ENCODE peak calls at places on chromosomes 6 and 20, in nine cellular contexts. R is HCT116, D is GM23338, H is SK-N-SH, O is neural progenitor cell, G is GM23248, U is PC-3, M is OCI-LY7, C is MM.1S. T is an unnamed sample.

GRCh38 chr20:10453241-10453640 is 18.1 kb downstream of the SLX4IP start:
- DNase-seq in R (no peak), D (no peak), H (no peak), O (no peak), G (no peak), U (no peak), M (peak; percentile 67), C (peak; percentile 78), T (no peak)

GRCh38 chr6:148466158-148466557 is 123.5 kb downstream of the SASH1 start:
- DNase-seq in R (no peak), D (no peak), H (no peak), O (no peak), G (peak; percentile 20), U (no peak), M (no peak), C (no peak), T (no peak)

GRCh38 chr20:38023181-38024085 is 9.8 kb downstream of the TTI1 start:
- DNase-seq in R (no peak), D (no peak), H (no peak), O (no peak), G (peak; percentile 45), U (peak; percentile 61), M (no peak), C (no peak), T (peak; percentile 14)

GRCh38 chr6:44960898-44961297 is 367.2 kb upstream of the RUNX2 start:
- DNase-seq in R (peak; percentile 23), D (no peak), H (no peak), O (no peak), G (peak; percentile 22), U (peak; percentile 40), M (no peak), C (peak; percentile 39), T (peak; percentile 6)

GRCh38 chr6:126055449-126055848 is 69.1 kb downstream of the TRMT11 start:
- DNase-seq in R (no peak), D (no peak), H (no peak), O (no peak), G (no peak), U (no peak), M (no peak), C (no peak), T (no peak)

GRCh38 chr20:58088105-58088504 is 140.3 kb downstream of the ANKRD60 start:
- DNase-seq in R (no peak), D (no peak), H (no peak), O (no peak), G (no peak), U (no peak), M (no peak), C (no peak), T (no peak)

GRCh38 chr6:82364087-82365010 is 732 bp downstream of the TPBG start:
- DNase-seq in R (peak; percentile 54), D (peak; percentile 79), H (peak; percentile 71), O (peak; percentile 84), G (peak; percentile 85), U (peak; percentile 68), M (no peak), C (no peak), T (peak; percentile 72)

GRCh38 chr6:31055401-31055800 is 45.1 kb downstream of the MUC22 start:
- DNase-seq in R (no peak), D (no peak), H (no peak), O (no peak), G (no peak), U (no peak), M (no peak), C (no peak), T (no peak)

GRCh38 chr6:29603456-29603855 is 18.5 kb downstream of the OR2H2 start:
- DNase-seq in R (no peak), D (no peak), H (no peak), O (no peak), G (no peak), U (no peak), M (no peak), C (no peak), T (no peak)

GRCh38 chr20:16801919-16802651 is 53.9 kb downstream of the OTOR start:
- DNase-seq in R (peak; percentile 56), D (peak; percentile 85), H (peak; percentile 48), O (peak; percentile 77), G (peak; percentile 60), U (peak; percentile 85), M (peak; percentile 60), C (peak; percentile 53), T (peak; percentile 80)

GRCh38 chr6:140230282-140230681 is 855.8 kb upstream of the CITED2 start:
- DNase-seq in R (no peak), D (no peak), H (no peak), O (no peak), G (no peak), U (peak; percentile 33), M (no peak), C (no peak), T (peak; percentile 54)

GRCh38 chr20:58513580-58514285 is 1.5 kb downstream of the APCDD1L start:
- DNase-seq in R (no peak), D (no peak), H (no peak), O (no peak), G (no peak), U (no peak), M (no peak), C (no peak), T (no peak)

GRCh38 chr6:12051861-12052368 is 39.8 kb downstream of the HIVEP1 start:
- DNase-seq in R (no peak), D (no peak), H (no peak), O (no peak), G (peak; percentile 13), U (no peak), M (peak; percentile 64), C (peak; percentile 90), T (no peak)

GRCh38 chr6:38912378-38912777 is 136.2 kb upstream of the GLP1R start:
- DNase-seq in R (no peak), D (no peak), H (no peak), O (no peak), G (no peak), U (no peak), M (no peak), C (no peak), T (no peak)

GRCh38 chr6:153129873-153130514 is 1.1 kb downstream of the RGS17 start:
- DNase-seq in R (no peak), D (peak; percentile 38), H (peak; percentile 73), O (peak; percentile 52), G (peak; percentile 61), U (no peak), M (no peak), C (no peak), T (peak; percentile 15)

GRCh38 chr6:35343092-35343834 is 905 bp downstream of the PPARD start:
- DNase-seq in R (no peak), D (no peak), H (peak; percentile 55), O (no peak), G (peak; percentile 34), U (peak; percentile 27), M (peak; percentile 34), C (no peak), T (no peak)

GRCh38 chr20:5002077-5002413 is 735 bp upstream of the SLC23A2 start:
- DNase-seq in R (no peak), D (peak; percentile 84), H (peak; percentile 29), O (peak; percentile 18), G (peak; percentile 31), U (no peak), M (no peak), C (peak; percentile 27), T (no peak)

GRCh38 chr6:33777716-33778474 is 11.0 kb downstream of the LEMD2 start:
- DNase-seq in R (no peak), D (no peak), H (no peak), O (no peak), G (no peak), U (no peak), M (no peak), C (no peak), T (no peak)

GRCh38 chr20:6067765-6068318 is 14.0 kb upstream of the LRRN4 start:
- DNase-seq in R (no peak), D (no peak), H (no peak), O (no peak), G (no peak), U (no peak), M (no peak), C (no peak), T (no peak)
- TF ChIP-seq EZH2phosphoT487 in R (no peak), D (no peak), H (no peak), O (no peak), G (no peak), U (no peak), M (no peak), C (no peak), T (no peak)

DNA sequence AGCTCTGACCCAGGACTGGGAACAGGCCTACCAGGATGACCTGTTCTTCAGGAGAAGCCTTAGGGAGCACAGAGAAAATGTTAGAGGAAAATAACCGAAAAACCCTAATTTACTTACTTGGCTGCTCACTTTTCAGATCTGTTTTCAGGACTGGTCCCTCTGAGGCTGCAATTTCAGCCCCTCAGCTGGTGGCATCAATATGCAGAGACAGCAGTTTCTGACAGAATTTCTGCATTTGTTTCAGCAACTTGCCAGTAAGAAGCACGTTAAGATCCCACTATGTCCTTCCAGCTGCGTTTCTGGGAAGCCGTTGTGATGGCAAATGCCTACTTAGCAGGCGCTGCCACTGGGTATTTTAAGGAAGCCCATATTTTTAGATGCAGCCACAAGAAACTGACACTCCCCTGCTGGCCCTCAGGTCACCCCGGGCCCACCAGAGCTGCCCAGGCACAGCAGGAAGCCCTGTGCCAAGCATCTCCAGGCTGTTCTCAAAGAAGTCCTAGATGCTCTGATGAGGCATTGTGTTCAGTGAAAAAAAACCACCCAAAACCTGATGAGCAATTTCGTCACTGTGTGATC is 7.5 kb downstream of the YTHDF1 start:
- DNase-seq in R (no peak), D (no peak), H (no peak), O (no peak), G (no peak), U (no peak), M (no peak), C (no peak), T (no peak)
- TF ChIP-seq EZH2phosphoT487 in R (no peak), D (no peak), H (no peak), O (no peak), G (no peak), U (no peak), M (no peak), C (no peak), T (no peak)

DNA sequence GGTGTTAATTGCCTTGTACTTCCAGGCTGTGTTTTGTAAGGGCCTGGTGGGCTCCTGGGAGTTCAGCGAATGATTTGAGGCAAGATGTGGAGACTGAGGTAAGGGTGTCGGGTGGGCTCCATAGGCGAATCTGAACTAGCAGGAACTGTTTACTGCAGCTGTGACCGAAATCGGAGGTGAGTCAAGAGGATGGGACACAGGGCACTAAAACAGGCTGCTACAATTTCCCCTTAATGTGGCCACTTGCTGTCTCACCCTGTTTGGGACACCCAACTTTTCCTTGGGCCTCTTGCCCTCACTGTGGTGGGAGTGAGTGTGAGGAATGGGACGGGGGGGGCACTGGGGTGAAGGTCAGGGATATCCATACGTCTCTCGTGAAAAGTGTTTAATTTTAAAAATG is 53.9 kb upstream of the MCUR1 start:
- DNase-seq in R (no peak), D (no peak), H (no peak), O (no peak), G (no peak), U (no peak), M (no peak), C (no peak), T (no peak)
- TF ChIP-seq EZH2phosphoT487 in R (no peak), D (no peak), H (no peak), O (no peak), G (no peak), U (no peak), M (no peak), C (no peak), T (no peak)

DNA sequence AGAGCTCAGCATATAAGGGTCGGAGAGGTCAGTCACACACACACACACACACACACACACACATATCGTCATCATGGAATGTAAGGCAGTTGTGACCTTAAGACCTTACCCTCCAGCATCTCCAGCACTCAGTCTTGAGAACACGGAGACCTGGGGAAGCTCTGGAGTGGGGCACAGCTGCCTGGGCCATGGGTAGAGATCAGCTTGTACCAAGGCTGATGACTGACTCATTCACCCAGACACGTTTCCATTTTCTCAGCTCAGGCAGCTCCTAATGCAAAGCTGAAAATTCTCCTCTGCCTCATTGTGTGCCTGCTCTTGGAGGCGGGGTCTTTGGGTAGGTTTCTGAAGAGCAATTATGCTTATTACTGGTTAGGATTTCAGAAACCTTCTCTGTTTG is 38.3 kb upstream of the PDYN start:
- DNase-seq in R (no peak), D (no peak), H (no peak), O (peak; percentile 37), G (no peak), U (no peak), M (no peak), C (no peak), T (peak; percentile 36)
- TF ChIP-seq EZH2phosphoT487 in R (no peak), D (no peak), H (no peak), O (no peak), G (no peak), U (no peak), M (no peak), C (no peak), T (no peak)

T was measured in hepatocyte.